ENCODE peak calls at places on chromosomes 16 and 17, in five cellular contexts. O is tibial nerve, R is AG10803, A is bronchial epithelial cell, W is foreskin fibroblast. U is an unnamed sample.

GRCh38 chr16:53625221-53625620 is 78.4 kb downstream of the RPGRIP1L start:
- DNase-seq in O (no peak), R (no peak), A (no peak), W (no peak), U (no peak)

GRCh38 chr17:58757162-58757613 is 1.5 kb downstream of the PPM1E start:
- DNase-seq in O (no peak), R (no peak), A (no peak), W (no peak), U (no peak)

GRCh38 chr16:57908409-57908987 is 62.4 kb downstream of the CNGB1 start:
- DNase-seq in O (no peak), R (no peak), A (no peak), W (no peak), U (no peak)

GRCh38 chr17:6495450-6496115 is 51.3 kb downstream of the PIMREG start:
- DNase-seq in O (no peak), R (no peak), A (no peak), W (no peak), U (no peak)

GRCh38 chr16:75433732-75434413 is 570 bp upstream of the CFDP1 start:
- DNase-seq in O (peak), R (peak), A (peak), W (peak), U (peak)

GRCh38 chr16:24946155-24946554 is 69.0 kb downstream of the ARHGAP17 start:
- DNase-seq in O (no peak), R (no peak), A (no peak), W (no peak), U (no peak)

GRCh38 chr16:72664122-72664479 is 383.8 kb downstream of the ZFHX3 start:
- DNase-seq in O (no peak), R (no peak), A (peak), W (peak), U (no peak)

GRCh38 chr16:80594756-80595155 is 54.0 kb downstream of the DYNLRB2 start:
- DNase-seq in O (no peak), R (peak), A (peak), W (peak), U (no peak)

GRCh38 chr17:76176701-76177574 is 35.9 kb upstream of the FOXJ1 start:
- DNase-seq in O (no peak), R (no peak), A (no peak), W (no peak), U (no peak)

GRCh38 chr17:4536742-4537411 is 18.3 kb downstream of the MYBBP1A start:
- DNase-seq in O (no peak), R (peak), A (no peak), W (peak), U (peak)
- H3K4me3 ChIP-seq in O (no peak), R (no peak), A (no peak), W (no peak), U (peak)

GRCh38 chr16:56401482-56401881 is 23.9 kb downstream of the AMFR start:
- DNase-seq in O (no peak), R (no peak), A (no peak), W (no peak), U (no peak)
- TF ChIP-seq CTCF in O (no peak), R (peak), A (peak), W (peak), U (no peak)

DNA sequence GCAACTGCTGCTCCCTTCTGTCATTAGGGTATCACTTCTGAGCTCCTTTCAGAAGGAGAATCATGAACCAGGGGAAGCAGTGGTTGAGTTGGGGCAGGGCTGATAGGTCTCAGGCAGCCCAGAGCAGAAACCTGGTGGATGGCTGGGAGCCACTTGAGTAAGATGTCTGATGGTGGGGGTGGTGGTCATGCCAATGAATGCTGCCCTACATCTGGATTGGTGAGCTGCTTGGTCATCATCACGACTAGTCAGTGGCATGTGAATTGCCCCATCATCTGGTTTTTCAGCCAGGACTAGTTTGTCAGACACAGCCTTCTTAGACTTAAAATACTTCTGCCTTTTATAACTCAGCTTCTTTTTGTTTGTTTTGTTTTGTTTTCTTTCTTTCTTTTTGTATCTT is 2.6 kb downstream of the GID4 start:
- DNase-seq in O (no peak), R (peak), A (peak), W (peak), U (no peak)
- H3K4me3 ChIP-seq in O (no peak), R (peak), A (no peak), W (no peak), U (no peak)

DNA sequence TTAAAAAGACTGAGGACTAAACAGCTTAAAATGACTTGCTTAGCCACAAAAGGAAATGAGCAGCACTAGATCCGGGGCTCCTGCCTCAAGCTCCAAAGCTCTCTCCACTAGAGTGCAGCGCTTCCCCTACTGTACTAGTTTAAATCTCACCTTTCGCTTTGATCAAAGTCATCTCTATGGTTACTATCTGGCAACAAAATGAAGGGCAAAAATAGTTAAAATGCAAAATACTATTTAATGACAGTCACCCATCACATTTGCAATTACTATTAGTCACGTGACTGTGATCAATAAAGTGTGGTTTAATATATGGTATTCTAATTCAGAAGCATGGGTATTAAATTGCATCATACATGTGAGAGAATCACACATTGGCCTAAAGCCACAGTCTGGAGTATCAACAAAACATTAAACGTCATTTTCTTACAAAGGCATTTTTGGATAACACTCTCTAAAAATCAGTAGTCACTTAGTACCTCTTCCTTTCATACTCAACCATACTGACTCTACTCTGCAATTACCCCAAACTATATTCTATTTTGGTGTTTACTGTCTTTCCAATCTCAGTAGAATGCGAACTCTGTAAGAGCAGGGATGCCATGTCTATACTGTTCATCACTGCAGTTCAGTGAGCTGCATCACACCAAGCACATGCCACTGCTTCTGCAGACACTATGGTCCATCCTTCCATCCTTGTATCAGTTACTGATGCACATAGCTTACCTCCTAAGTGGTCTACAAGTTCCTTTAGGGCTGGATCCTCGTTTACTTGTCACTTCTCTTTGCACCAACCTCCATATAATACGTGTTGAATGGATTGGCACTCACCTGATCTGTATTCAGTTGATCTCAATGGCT is 6.2 kb downstream of the PSMD12 start:
- DNase-seq in O (no peak), R (peak), A (no peak), W (peak), U (no peak)
- TF ChIP-seq CTCF in O (no peak), R (peak), A (peak), W (peak), U (peak)

DNA sequence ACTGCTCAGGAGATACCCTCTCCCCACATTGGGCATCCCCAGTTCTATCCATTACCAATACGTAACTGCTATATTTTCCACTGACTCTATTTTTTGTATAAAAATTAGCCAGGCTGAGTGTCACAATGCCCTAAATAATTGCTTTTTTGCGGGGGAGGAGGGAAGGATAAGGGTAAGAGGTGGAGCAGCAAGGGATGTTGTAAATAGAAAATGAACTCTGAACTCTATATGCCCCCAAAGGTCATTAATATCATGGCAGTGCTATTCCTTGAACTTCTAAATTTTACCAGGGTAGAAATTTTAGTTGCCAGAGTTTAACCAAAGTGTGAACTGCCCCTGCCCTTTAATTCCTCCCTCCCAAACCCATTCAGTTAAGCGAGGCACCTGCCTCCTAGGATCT is 118.7 kb downstream of the SKAP1 start:
- DNase-seq in O (no peak), R (no peak), A (no peak), W (no peak), U (no peak)
- H3K4me3 ChIP-seq in O (no peak), R (no peak), A (no peak), W (no peak), U (no peak)

GRCh38 chr16:68235105-68235881 is 634 bp downstream of the ESRP2 start:
- DNase-seq in O (no peak), R (no peak), A (peak), W (no peak), U (no peak)
- TF ChIP-seq CTCF in O (no peak), R (no peak), A (peak), W (no peak), U (no peak)

DNA sequence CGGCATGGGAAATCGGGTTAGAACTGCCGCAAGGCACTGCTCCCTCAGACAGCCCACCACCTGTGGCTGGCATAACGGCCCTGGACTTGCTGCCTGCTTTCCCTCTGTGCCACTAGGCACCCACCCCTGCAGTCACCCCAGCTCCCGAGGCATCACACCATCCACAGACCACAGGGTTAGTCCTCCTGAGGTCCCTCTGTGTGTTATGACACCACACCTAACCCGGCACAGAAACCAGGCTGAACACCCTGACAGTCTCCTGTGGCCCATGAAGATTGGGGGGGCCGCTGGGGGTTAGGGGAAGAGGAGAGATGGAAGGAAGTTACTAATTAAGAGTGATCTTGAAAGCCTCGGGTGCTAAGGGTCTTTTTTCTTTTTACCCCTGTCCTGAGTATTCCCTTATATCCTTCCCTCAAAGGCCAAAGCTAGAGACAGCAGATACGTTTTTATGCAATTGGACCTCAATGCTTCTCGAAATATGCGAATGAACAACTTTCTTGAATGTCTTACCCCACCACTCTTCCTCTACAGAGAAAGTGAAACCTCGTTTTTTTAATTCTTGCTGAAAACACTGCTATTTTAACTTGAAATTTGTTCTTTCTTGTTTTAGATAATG is 7.0 kb downstream of the CYTH1 start:
- DNase-seq in O (no peak), R (no peak), A (no peak), W (no peak), U (no peak)
- H3K4me3 ChIP-seq in O (peak), R (peak), A (no peak), W (no peak), U (no peak)

DNA sequence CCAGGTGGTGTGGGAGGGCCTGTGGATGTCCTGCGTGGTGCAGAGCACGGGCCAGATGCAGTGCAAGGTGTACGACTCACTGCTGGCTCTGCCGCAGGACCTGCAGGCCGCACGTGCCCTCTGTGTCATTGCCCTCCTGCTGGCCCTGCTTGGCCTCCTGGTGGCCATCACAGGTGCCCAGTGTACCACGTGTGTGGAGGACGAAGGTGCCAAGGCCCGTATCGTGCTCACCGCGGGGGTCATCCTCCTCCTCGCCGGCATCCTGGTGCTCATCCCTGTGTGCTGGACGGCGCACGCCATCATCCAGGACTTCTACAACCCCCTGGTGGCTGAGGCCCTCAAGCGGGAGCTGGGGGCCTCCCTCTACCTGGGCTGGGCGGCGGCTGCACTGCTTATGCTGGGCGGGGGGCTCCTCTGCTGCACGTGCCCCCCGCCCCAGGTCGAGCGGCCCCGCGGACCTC is 798 bp downstream of the CLDN9 start:
- DNase-seq in O (no peak), R (no peak), A (no peak), W (no peak), U (no peak)
- TF ChIP-seq CTCF in O (no peak), R (no peak), A (no peak), W (no peak), U (no peak)

GRCh38 chr17:61400786-61401279 is 1.2 kb downstream of the TBX2 start:
- DNase-seq in O (no peak), R (no peak), A (no peak), W (peak), U (no peak)
- H3K4me3 ChIP-seq in O (peak), R (peak), A (no peak), W (peak), U (peak)

GRCh38 chr17:78716814-78717393 is 65.2 kb downstream of the CYTH1 start:
- DNase-seq in O (peak), R (peak), A (peak), W (peak), U (no peak)
- TF ChIP-seq CTCF in O (peak), R (no peak), A (no peak), W (no peak), U (no peak)

U was measured in right atrium auricular region.